ENCODE peak calls at places on chromosomes 2 and 18, in five cellular contexts. I, B, M, H and U are unnamed samples.

GRCh38 chr2:222057249-222058073 is 241.3 kb downstream of the PAX3 start:
- DNase-seq in I (no peak), B (peak), M (no peak), H (no peak), U (no peak)

GRCh38 chr2:43302311-43303051 is 76.1 kb upstream of the ZFP36L2 start:
- DNase-seq in I (no peak), B (no peak), M (no peak), H (no peak), U (no peak)

GRCh38 chr2:216306868-216307267 is 65.4 kb downstream of the MARCHF4 start:
- DNase-seq in I (no peak), B (no peak), M (no peak), H (no peak), U (no peak)

GRCh38 chr18:31100598-31101147 is 1.5 kb downstream of the DSC2 start:
- DNase-seq in I (no peak), B (no peak), M (peak), H (no peak), U (no peak)

GRCh38 chr2:126645211-126645618 is 10.7 kb upstream of the GYPC start:
- DNase-seq in I (no peak), B (no peak), M (no peak), H (no peak), U (no peak)

GRCh38 chr2:158716921-158717320 is 78.2 kb upstream of the DAPL1 start:
- DNase-seq in I (no peak), B (no peak), M (no peak), H (no peak), U (no peak)

GRCh38 chr2:19673213-19673791 is 228.5 kb downstream of the TTC32 start:
- DNase-seq in I (no peak), B (peak), M (no peak), H (no peak), U (no peak)

GRCh38 chr2:217797661-217798069 is 205.1 kb downstream of the TNS1 start:
- DNase-seq in I (no peak), B (no peak), M (peak), H (no peak), U (no peak)

GRCh38 chr2:236578411-236578846 is 8.8 kb downstream of the ACKR3 start:
- DNase-seq in I (no peak), B (no peak), M (no peak), H (no peak), U (no peak)